ENCODE peak calls at places on chromosomes 11 and 22, in five cellular contexts. H, V, J, A and X are unnamed samples.

GRCh38 chr22:34645375-34645774 is 420.6 kb upstream of the ISX start:
- DNase-seq in J (no peak), H (no peak), A (no peak), V (no peak), X (no peak)

GRCh38 chr11:288328-289144 is at the start of gene PGGHG:
- DNase-seq in H (peak), A (peak), J (peak), V (peak), X (no peak)

GRCh38 chr22:42078469-42079318 is 806 bp upstream of the SMDT1 start:
- DNase-seq in H (peak), J (no peak), V (no peak), A (no peak), X (no peak)

GRCh38 chr11:27204527-27204926 is 158.5 kb downstream of the CCDC34 start:
- DNase-seq in H (no peak), V (no peak), J (peak), A (no peak), X (no peak)

GRCh38 chr11:112968988-112969714 is 7.9 kb downstream of the NCAM1 start:
- DNase-seq in H (peak), A (no peak), J (no peak), V (no peak), X (no peak)

GRCh38 chr11:2409701-2410468 is 9.3 kb downstream of the TSSC4 start:
- DNase-seq in A (no peak), H (no peak), J (no peak), V (no peak), X (no peak)

GRCh38 chr11:61891331-61892084 is at the start of gene FADS3:
- DNase-seq in A (peak), J (peak), V (peak), H (peak), X (no peak)

GRCh38 chr22:23207786-23208325 is 27.5 kb downstream of the BCR start:
- DNase-seq in H (no peak), A (no peak), J (no peak), V (no peak), X (no peak)

GRCh38 chr11:118918128-118918685 is 7.5 kb downstream of the BCL9L start:
- DNase-seq in J (peak), V (peak), A (peak), H (peak), X (no peak)

GRCh38 chr11:121651267-121651625 is 198.5 kb upstream of the SORL1-AS1 start:
- DNase-seq in H (no peak), V (no peak), J (no peak), A (no peak), X (no peak)

GRCh38 chr11:121649798-121650197 is 197.0 kb upstream of the SORL1-AS1 start:
- DNase-seq in A (no peak), H (no peak), J (no peak), V (no peak), X (no peak)

GRCh38 chr11:121650520-121651266 is 197.9 kb upstream of the SORL1-AS1 start:
- DNase-seq in V (no peak), A (no peak), J (no peak), H (no peak), X (no peak)

GRCh38 chr11:121645596-121645995 is 192.8 kb upstream of the SORL1-AS1 start:
- DNase-seq in V (no peak), J (no peak), H (peak), A (no peak), X (no peak)

DNA sequence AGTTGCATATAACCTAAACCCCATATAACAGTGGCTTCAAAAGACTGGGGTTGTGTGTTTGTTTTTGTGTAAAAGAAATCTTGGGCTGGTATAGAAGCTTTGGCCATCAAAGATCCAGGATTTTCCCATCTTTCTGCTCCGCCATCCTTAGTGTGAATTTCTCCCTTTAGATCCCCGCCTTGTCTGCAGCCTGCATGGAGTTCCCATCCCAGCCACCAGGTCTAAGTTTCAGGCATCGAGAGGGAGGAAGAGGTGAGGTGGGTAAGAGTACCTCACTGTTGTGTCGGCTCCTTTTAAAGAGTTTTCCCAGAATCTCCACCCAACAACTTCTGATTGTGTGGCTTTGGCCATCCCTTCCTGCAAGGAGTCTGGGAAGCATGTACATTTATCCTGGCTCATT is 195.5 kb upstream of the SORL1-AS1 start:
- DNase-seq in H (no peak), A (no peak), V (no peak), J (no peak), X (no peak)
- TF ChIP-seq CTCF in H (no peak), A (no peak), V (no peak), J (peak), X (no peak)

GRCh38 chr11:47107709-47108108 is 69.0 kb downstream of the ARFGAP2 start:
- DNase-seq in H (no peak), V (no peak), A (no peak), J (no peak), X (no peak)
- H3K4me3 ChIP-seq in H (no peak), V (no peak), A (no peak), J (no peak), X (no peak)

GRCh38 chr22:30636226-30637077 is 871 bp downstream of the SLC35E4 start:
- DNase-seq in H (no peak), J (peak), A (peak), V (peak), X (no peak)
- TF ChIP-seq CTCF in H (no peak), J (no peak), A (no peak), V (no peak), X (no peak)

GRCh38 chr22:50523806-50524663 is 1.4 kb downstream of the SCO2 start:
- DNase-seq in A (no peak), J (peak), V (no peak), H (no peak), X (no peak)
- H3K4me3 ChIP-seq in A (no peak), J (peak), V (no peak), H (peak), X (peak)